ENCODE peak calls at places on chromosomes 1 and 21, in seven cellular contexts. U is stomach, F is gastrocnemius medialis, V is tibial nerve, P is thyroid gland, Y is adrenal gland, D is breast epithelium. H is an unnamed sample.

GRCh38 chr1:101356604-101357443 is 120.0 kb downstream of the S1PR1 start:
- DNase-seq in U (no peak), F (no peak), V (no peak), P (no peak), Y (no peak), D (no peak), H (no peak)

GRCh38 chr1:229127301-229127700 is 143.6 kb upstream of the RAB4A start:
- DNase-seq in U (peak; percentile 49), F (no peak), V (no peak), P (no peak), Y (no peak), D (no peak), H (no peak)

GRCh38 chr1:202807926-202808757 is at the start of gene KDM5B:
- DNase-seq in U (peak; percentile 77), F (peak; percentile 55), V (no peak), P (peak; percentile 64), Y (peak; percentile 63), D (peak; percentile 67), H (peak; percentile 71)

GRCh38 chr21:40687625-40688024 is 159.3 kb downstream of the DSCAM start:
- DNase-seq in U (no peak), F (no peak), V (no peak), P (no peak), Y (no peak), D (no peak), H (no peak)

GRCh38 chr1:87061742-87062156 is 147.3 kb downstream of the HS2ST1 start:
- DNase-seq in U (no peak), F (no peak), V (no peak), P (no peak), Y (no peak), D (no peak), H (no peak)

GRCh38 chr1:29677028-29678024 is 441.0 kb downstream of the PTPRU start:
- DNase-seq in U (peak; percentile 23), F (no peak), V (no peak), P (no peak), Y (no peak), D (no peak), H (peak; percentile 20)

GRCh38 chr1:69791311-69791710 is 223.6 kb downstream of the LRRC7 start:
- DNase-seq in U (no peak), F (no peak), V (no peak), P (no peak), Y (no peak), D (no peak), H (no peak)

GRCh38 chr21:25858328-25858727 is 123.6 kb downstream of the GABPA start:
- DNase-seq in U (no peak), F (no peak), V (no peak), P (no peak), Y (no peak), D (no peak), H (no peak)

GRCh38 chr1:61951731-61952585 is 209.7 kb downstream of the PATJ start:
- DNase-seq in U (no peak), F (no peak), V (no peak), P (peak; percentile 16), Y (peak; percentile 15), D (no peak), H (peak; percentile 38)

GRCh38 chr21:45818276-45818903 is 163.2 kb upstream of the COL6A1 start:
- DNase-seq in U (no peak), F (no peak), V (no peak), P (no peak), Y (no peak), D (peak; percentile 24), H (no peak)

GRCh38 chr1:117683571-117684285 is 77.9 kb downstream of the TENT5C start:
- DNase-seq in U (no peak), F (peak; percentile 56), V (no peak), P (no peak), Y (no peak), D (no peak), H (no peak)

GRCh38 chr1:234656981-234657651 is 47.1 kb upstream of the IRF2BP2 start:
- DNase-seq in U (no peak), F (no peak), V (no peak), P (peak; percentile 34), Y (no peak), D (no peak), H (no peak)

GRCh38 chr1:62144238-62144831 is 50.3 kb upstream of the L1TD1 start:
- DNase-seq in U (no peak), F (no peak), V (no peak), P (no peak), Y (peak; percentile 33), D (no peak), H (peak; percentile 24)

GRCh38 chr1:50110084-50110615 is 1.4 kb downstream of the ELAVL4 start:
- DNase-seq in U (no peak), F (no peak), V (no peak), P (no peak), Y (no peak), D (no peak), H (no peak)

GRCh38 chr1:48644950-48645605 is 131.6 kb downstream of the BEND5 start:
- DNase-seq in U (no peak), F (no peak), V (no peak), P (no peak), Y (no peak), D (no peak), H (no peak)

DNA sequence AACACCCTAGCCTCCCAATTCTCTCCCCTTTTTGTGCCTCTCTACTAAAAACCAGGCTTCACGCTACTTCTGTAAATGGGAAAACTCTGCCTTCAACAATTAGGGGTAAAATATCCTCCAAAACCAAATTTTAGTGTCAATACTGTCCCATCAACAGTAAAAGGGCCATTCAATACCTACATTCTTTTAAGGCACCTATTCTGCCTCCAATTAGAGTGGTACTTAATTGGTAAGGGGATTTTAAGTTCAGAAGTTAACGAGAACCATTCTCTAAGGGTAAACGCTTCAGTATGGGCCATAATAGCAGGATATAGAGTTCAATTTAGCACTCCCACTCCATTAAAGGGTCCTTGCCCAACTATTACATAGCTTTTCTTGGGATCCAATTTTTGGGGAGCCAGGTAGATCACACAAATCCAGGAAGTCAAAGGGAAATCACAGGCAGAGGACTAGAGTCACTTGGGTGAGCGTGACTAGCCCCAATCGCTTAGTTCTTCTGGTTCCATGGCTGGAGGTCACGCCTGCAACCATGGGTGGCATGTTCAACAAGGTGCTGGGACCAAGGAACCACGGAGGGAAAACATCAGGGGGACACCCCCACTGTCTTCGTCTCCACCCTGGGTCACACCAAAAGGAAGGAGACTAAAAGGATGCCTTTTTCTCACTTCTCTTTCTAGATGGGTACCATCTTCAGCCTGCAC is 20.1 kb upstream of the BSDC1 start:
- DNase-seq in U (no peak), F (no peak), V (no peak), P (no peak), Y (no peak), D (no peak), H (no peak)
- TF ChIP-seq CTCF in U (no peak), F (no peak), V (no peak), P (no peak), Y (no peak), D (no peak), H (no peak)

GRCh38 chr1:179326746-179327145 is 33.1 kb downstream of the SOAT1 start:
- DNase-seq in U (no peak), F (no peak), V (no peak), P (no peak), Y (no peak), D (no peak), H (no peak)
- H3K4me3 ChIP-seq in U (no peak overlapping the region), F (no peak overlapping the region), V (no peak overlapping the region), P (no peak overlapping the region), Y (no peak overlapping the region), D (no peak overlapping the region), H (no peak overlapping the region)

GRCh38 chr21:17784604-17785402 is 34.4 kb downstream of the C21orf91 start:
- DNase-seq in U (no peak), F (no peak), V (no peak), P (no peak), Y (no peak), D (no peak), H (no peak)
- TF ChIP-seq POLR2A in U (no peak), F (no peak), V (no peak), P (no peak), Y (no peak), D (no peak), H (no peak)

GRCh38 chr1:206583461-206584264 is 28.6 kb downstream of the EIF2D start:
- DNase-seq in U (peak; percentile 83), F (peak; percentile 49), V (peak; percentile 70), P (peak; percentile 80), Y (peak; percentile 74), D (peak; percentile 81), H (peak; percentile 83)
- TF ChIP-seq CTCF in U (peak; percentile 94), F (peak; percentile 91), V (peak; percentile 82), P (peak; percentile 81), Y (peak; percentile 90), D (peak; percentile 72), H (peak; percentile 88)